ENCODE peak calls at places on chromosome 12, in seven cellular contexts. One of them, this sample, is unnamed.
A peak's percentile ranks its signal among the peaks of the same experiment; 100 is the strongest.

GRCh38 chr12:1977109-1977508 is 27.1 kb downstream of the DCP1B start:
- DNase-seq in AG09309: no peak
- DNase-seq in fibroblast of lung: no peak
- DNase-seq in PC-9: no peak
- DNase-seq in right atrium auricular region: no peak
- DNase-seq in CD8-positive, alpha-beta T cell: no peak
- DNase-seq in NT2/D1: no peak
- DNase-seq in this sample: no peak

GRCh38 chr12:4763549-4763948 is 43.3 kb downstream of the GALNT8 start:
- DNase-seq in AG09309: no peak
- DNase-seq in fibroblast of lung: no peak
- DNase-seq in PC-9: no peak
- DNase-seq in right atrium auricular region: no peak
- DNase-seq in CD8-positive, alpha-beta T cell: peak; percentile 24
- DNase-seq in NT2/D1: peak; percentile 86
- DNase-seq in this sample: no peak

GRCh38 chr12:121711925-121712461 is 559 bp upstream of the TMEM120B start:
- DNase-seq in AG09309: no peak
- DNase-seq in fibroblast of lung: peak; percentile 31
- DNase-seq in PC-9: no peak
- DNase-seq in right atrium auricular region: peak; percentile 62
- DNase-seq in CD8-positive, alpha-beta T cell: no peak
- DNase-seq in NT2/D1: no peak
- DNase-seq in this sample: no peak

GRCh38 chr12:119036878-119037493 is 55.6 kb downstream of the SRRM4 start:
- DNase-seq in AG09309: no peak
- DNase-seq in fibroblast of lung: no peak
- DNase-seq in PC-9: peak; percentile 6
- DNase-seq in right atrium auricular region: no peak
- DNase-seq in CD8-positive, alpha-beta T cell: no peak
- DNase-seq in NT2/D1: peak; percentile 23
- DNase-seq in this sample: no peak

GRCh38 chr12:67982165-67982563 is 7.1 kb upstream of the IFNG-AS1 start:
- DNase-seq in AG09309: no peak
- DNase-seq in fibroblast of lung: peak; percentile 39
- DNase-seq in PC-9: no peak
- DNase-seq in right atrium auricular region: no peak
- DNase-seq in CD8-positive, alpha-beta T cell: no peak
- DNase-seq in NT2/D1: no peak
- DNase-seq in this sample: no peak

GRCh38 chr12:3097836-3098235 is 20.7 kb downstream of the TSPAN9 start:
- DNase-seq in AG09309: no peak
- DNase-seq in fibroblast of lung: no peak
- DNase-seq in PC-9: no peak
- DNase-seq in right atrium auricular region: no peak
- DNase-seq in CD8-positive, alpha-beta T cell: no peak
- DNase-seq in NT2/D1: no peak
- DNase-seq in this sample: no peak

GRCh38 chr12:98578392-98578791 is 15.1 kb upstream of the SLC25A3 start:
- DNase-seq in AG09309: no peak
- DNase-seq in fibroblast of lung: no peak
- DNase-seq in PC-9: no peak
- DNase-seq in right atrium auricular region: no peak
- DNase-seq in CD8-positive, alpha-beta T cell: no peak
- DNase-seq in NT2/D1: no peak
- DNase-seq in this sample: no peak

GRCh38 chr12:30818562-30818961 is 63.8 kb upstream of the CAPRIN2 start:
- DNase-seq in AG09309: no peak
- DNase-seq in fibroblast of lung: no peak
- DNase-seq in PC-9: no peak
- DNase-seq in right atrium auricular region: peak; percentile 23
- DNase-seq in CD8-positive, alpha-beta T cell: no peak
- DNase-seq in NT2/D1: no peak
- DNase-seq in this sample: no peak

GRCh38 chr12:114649585-114649984 is 34.4 kb downstream of the TBX3 start:
- DNase-seq in AG09309: no peak
- DNase-seq in fibroblast of lung: no peak
- DNase-seq in PC-9: no peak
- DNase-seq in right atrium auricular region: no peak
- DNase-seq in CD8-positive, alpha-beta T cell: no peak
- DNase-seq in NT2/D1: no peak
- DNase-seq in this sample: no peak

GRCh38 chr12:56333197-56333678 is 562 bp downstream of the PAN2 start:
- DNase-seq in AG09309: no peak
- DNase-seq in fibroblast of lung: peak; percentile 70
- DNase-seq in PC-9: no peak
- DNase-seq in right atrium auricular region: no peak
- DNase-seq in CD8-positive, alpha-beta T cell: no peak
- DNase-seq in NT2/D1: no peak
- DNase-seq in this sample: no peak

GRCh38 chr12:109944975-109945374 is 44.9 kb downstream of the TCHP start:
- DNase-seq in AG09309: no peak
- DNase-seq in fibroblast of lung: peak; percentile 48
- DNase-seq in PC-9: no peak
- DNase-seq in right atrium auricular region: no peak
- DNase-seq in CD8-positive, alpha-beta T cell: no peak
- DNase-seq in NT2/D1: peak; percentile 79
- DNase-seq in this sample: no peak

GRCh38 chr12:111942557-111942956 is 70.4 kb downstream of the TMEM116 start:
- DNase-seq in AG09309: peak; percentile 35
- DNase-seq in fibroblast of lung: peak; percentile 78
- DNase-seq in PC-9: no peak
- DNase-seq in right atrium auricular region: no peak
- DNase-seq in CD8-positive, alpha-beta T cell: no peak
- DNase-seq in NT2/D1: no peak
- DNase-seq in this sample: peak; percentile 23

GRCh38 chr12:108313236-108313608 is 25.9 kb downstream of the CMKLR1 start:
- DNase-seq in AG09309: no peak
- DNase-seq in fibroblast of lung: no peak
- DNase-seq in PC-9: no peak
- DNase-seq in right atrium auricular region: no peak
- DNase-seq in CD8-positive, alpha-beta T cell: no peak
- DNase-seq in NT2/D1: no peak
- DNase-seq in this sample: no peak

GRCh38 chr12:121949643-121950397 is 31.4 kb downstream of the CFAP251 start:
- DNase-seq in AG09309: peak; percentile 63
- DNase-seq in fibroblast of lung: peak; percentile 95
- DNase-seq in PC-9: no peak
- DNase-seq in right atrium auricular region: no peak
- DNase-seq in CD8-positive, alpha-beta T cell: no peak
- DNase-seq in NT2/D1: no peak
- DNase-seq in this sample: peak; percentile 68

GRCh38 chr12:7859552-7859951 is 13.2 kb downstream of the SLC2A14 start:
- DNase-seq in AG09309: peak; percentile 21
- DNase-seq in fibroblast of lung: peak; percentile 91
- DNase-seq in PC-9: no peak
- DNase-seq in right atrium auricular region: no peak
- DNase-seq in CD8-positive, alpha-beta T cell: no peak
- DNase-seq in NT2/D1: no peak
- DNase-seq in this sample: no peak

GRCh38 chr12:52615912-52616311 is 2.4 kb downstream of the KRT73 start:
- DNase-seq in AG09309: no peak
- DNase-seq in fibroblast of lung: no peak
- DNase-seq in PC-9: no peak
- DNase-seq in right atrium auricular region: peak; percentile 28
- DNase-seq in CD8-positive, alpha-beta T cell: no peak
- DNase-seq in NT2/D1: no peak
- DNase-seq in this sample: no peak

GRCh38 chr12:8156845-8157244 is at the start of gene ZNF705A:
- DNase-seq in AG09309: no peak
- DNase-seq in fibroblast of lung: peak; percentile 89
- DNase-seq in PC-9: no peak
- DNase-seq in right atrium auricular region: no peak
- DNase-seq in CD8-positive, alpha-beta T cell: no peak
- DNase-seq in NT2/D1: no peak
- DNase-seq in this sample: peak; percentile 40

DNA sequence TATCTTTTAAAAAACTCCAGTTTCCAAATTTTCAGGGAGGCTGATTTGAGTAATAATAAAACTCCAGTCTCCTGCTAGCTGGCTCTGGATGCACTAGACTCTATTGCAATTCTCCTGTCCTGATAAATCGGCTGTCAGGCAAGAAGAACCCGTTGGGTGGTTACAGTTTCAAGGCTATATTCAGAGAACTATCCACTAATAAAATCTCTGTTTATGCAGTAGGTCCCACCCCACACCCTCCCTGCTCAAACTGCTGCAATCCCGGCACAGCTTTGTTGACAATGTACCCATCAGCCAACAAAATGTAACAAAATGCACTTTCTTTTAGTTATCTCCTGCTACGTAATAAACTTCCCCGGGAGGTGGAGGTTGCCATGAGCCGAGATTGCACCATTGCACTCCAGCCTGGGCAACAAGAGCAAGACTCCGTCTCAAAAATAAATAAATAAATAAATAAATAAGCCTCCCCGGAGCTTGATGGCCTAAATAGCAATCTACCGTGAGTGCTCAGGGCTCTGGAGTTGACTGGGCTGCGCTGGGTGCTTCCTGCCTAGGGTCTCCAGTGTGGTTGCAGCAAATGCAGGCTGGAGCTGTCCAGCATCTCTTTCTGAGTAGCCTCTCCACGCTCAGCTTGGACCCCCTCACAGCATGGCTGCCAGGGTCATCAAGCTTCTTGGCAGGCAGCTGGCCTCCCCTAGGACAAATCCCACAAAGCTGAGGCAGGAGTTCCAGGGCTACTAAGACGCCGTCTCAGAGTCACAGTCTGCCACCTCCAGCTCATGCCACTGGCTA is 43.2 kb upstream of the FBRSL1 start:
- DNase-seq in AG09309: no peak
- DNase-seq in fibroblast of lung: no peak
- DNase-seq in PC-9: no peak
- DNase-seq in right atrium auricular region: no peak
- DNase-seq in CD8-positive, alpha-beta T cell: no peak
- DNase-seq in NT2/D1: no peak
- DNase-seq in this sample: no peak
- H3K4me3 ChIP-seq in AG09309: no peak overlapping the region
- H3K4me3 ChIP-seq in fibroblast of lung: no peak overlapping the region
- H3K4me3 ChIP-seq in PC-9: peak overlapping the region; percentile 69
- H3K4me3 ChIP-seq in right atrium auricular region: no peak overlapping the region
- H3K4me3 ChIP-seq in CD8-positive, alpha-beta T cell: no peak overlapping the region
- H3K4me3 ChIP-seq in NT2/D1: no peak overlapping the region
- H3K4me3 ChIP-seq in this sample: no peak overlapping the region

GRCh38 chr12:48175613-48176416 is 7.6 kb upstream of the CCDC184 start:
- DNase-seq in AG09309: no peak
- DNase-seq in fibroblast of lung: no peak
- DNase-seq in PC-9: no peak
- DNase-seq in right atrium auricular region: no peak
- DNase-seq in CD8-positive, alpha-beta T cell: no peak
- DNase-seq in NT2/D1: no peak
- DNase-seq in this sample: no peak
- H3K4me3 ChIP-seq in AG09309: no peak overlapping the region
- H3K4me3 ChIP-seq in fibroblast of lung: no peak overlapping the region
- H3K4me3 ChIP-seq in PC-9: no peak overlapping the region
- H3K4me3 ChIP-seq in right atrium auricular region: no peak overlapping the region
- H3K4me3 ChIP-seq in CD8-positive, alpha-beta T cell: no peak overlapping the region
- H3K4me3 ChIP-seq in NT2/D1: no peak overlapping the region
- H3K4me3 ChIP-seq in this sample: no peak overlapping the region

DNA sequence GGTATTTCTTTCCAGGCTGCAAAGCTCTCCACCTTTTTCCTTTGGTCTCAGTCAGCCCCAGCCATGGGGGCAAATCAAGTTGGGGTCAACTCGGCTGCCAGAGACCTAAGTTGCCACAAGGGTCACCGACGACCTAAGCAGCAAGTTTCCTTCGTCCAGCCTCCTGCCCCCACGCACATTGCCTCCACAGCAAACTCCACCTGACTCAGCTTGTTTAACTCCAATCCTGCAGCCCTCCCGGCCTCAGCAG is 767 bp upstream of the KCNMB4 start:
- DNase-seq in AG09309: no peak
- DNase-seq in fibroblast of lung: peak; percentile 20
- DNase-seq in PC-9: no peak
- DNase-seq in right atrium auricular region: no peak
- DNase-seq in CD8-positive, alpha-beta T cell: no peak
- DNase-seq in NT2/D1: no peak
- DNase-seq in this sample: no peak
- H3K4me3 ChIP-seq in AG09309: peak overlapping the region; percentile 55
- H3K4me3 ChIP-seq in fibroblast of lung: peak overlapping the region; percentile 58
- H3K4me3 ChIP-seq in PC-9: peak overlapping the region; percentile 66
- H3K4me3 ChIP-seq in right atrium auricular region: peak overlapping the region; percentile 86
- H3K4me3 ChIP-seq in CD8-positive, alpha-beta T cell: peak overlapping the region; percentile 61
- H3K4me3 ChIP-seq in NT2/D1: peak overlapping the region; percentile 80
- H3K4me3 ChIP-seq in this sample: peak overlapping the region; percentile 64

GRCh38 chr12:54357802-54358619 is 6.3 kb downstream of the GPR84 start:
- DNase-seq in AG09309: no peak
- DNase-seq in fibroblast of lung: peak; percentile 49
- DNase-seq in PC-9: no peak
- DNase-seq in right atrium auricular region: no peak
- DNase-seq in CD8-positive, alpha-beta T cell: peak; percentile 41
- DNase-seq in NT2/D1: no peak
- DNase-seq in this sample: no peak
- H3K4me3 ChIP-seq in AG09309: peak overlapping the region; percentile 78
- H3K4me3 ChIP-seq in fibroblast of lung: peak overlapping the region; percentile 66
- H3K4me3 ChIP-seq in PC-9: peak overlapping the region; percentile 85
- H3K4me3 ChIP-seq in right atrium auricular region: peak overlapping the region; percentile 67
- H3K4me3 ChIP-seq in CD8-positive, alpha-beta T cell: peak overlapping the region; percentile 97
- H3K4me3 ChIP-seq in NT2/D1: peak overlapping the region; percentile 66
- H3K4me3 ChIP-seq in this sample: peak overlapping the region; percentile 60

GRCh38 chr12:76866146-76866545 is 12.7 kb downstream of the CSRP2 start:
- DNase-seq in AG09309: no peak
- DNase-seq in fibroblast of lung: peak; percentile 62
- DNase-seq in PC-9: no peak
- DNase-seq in right atrium auricular region: no peak
- DNase-seq in CD8-positive, alpha-beta T cell: no peak
- DNase-seq in NT2/D1: no peak
- DNase-seq in this sample: no peak

GRCh38 chr12:76864791-76865400 is 13.9 kb downstream of the CSRP2 start:
- DNase-seq in AG09309: no peak
- DNase-seq in fibroblast of lung: peak; percentile 53
- DNase-seq in PC-9: no peak
- DNase-seq in right atrium auricular region: no peak
- DNase-seq in CD8-positive, alpha-beta T cell: no peak
- DNase-seq in NT2/D1: no peak
- DNase-seq in this sample: no peak

GRCh38 chr12:76863005-76863670 is 15.7 kb downstream of the CSRP2 start:
- DNase-seq in AG09309: peak; percentile 79
- DNase-seq in fibroblast of lung: peak; percentile 95
- DNase-seq in PC-9: no peak
- DNase-seq in right atrium auricular region: no peak
- DNase-seq in CD8-positive, alpha-beta T cell: no peak
- DNase-seq in NT2/D1: no peak
- DNase-seq in this sample: peak; percentile 71

GRCh38 chr12:76866726-76867125 is 12.1 kb downstream of the CSRP2 start:
- DNase-seq in AG09309: peak; percentile 43
- DNase-seq in fibroblast of lung: peak; percentile 84
- DNase-seq in PC-9: no peak
- DNase-seq in right atrium auricular region: no peak
- DNase-seq in CD8-positive, alpha-beta T cell: no peak
- DNase-seq in NT2/D1: no peak
- DNase-seq in this sample: peak; percentile 80

GRCh38 chr12:76863811-76864210 is 15.0 kb downstream of the CSRP2 start:
- DNase-seq in AG09309: no peak
- DNase-seq in fibroblast of lung: peak; percentile 52
- DNase-seq in PC-9: no peak
- DNase-seq in right atrium auricular region: no peak
- DNase-seq in CD8-positive, alpha-beta T cell: no peak
- DNase-seq in NT2/D1: no peak
- DNase-seq in this sample: no peak
- H3K4me3 ChIP-seq in AG09309: no peak overlapping the region
- H3K4me3 ChIP-seq in fibroblast of lung: no peak overlapping the region
- H3K4me3 ChIP-seq in PC-9: no peak overlapping the region
- H3K4me3 ChIP-seq in right atrium auricular region: no peak overlapping the region
- H3K4me3 ChIP-seq in CD8-positive, alpha-beta T cell: no peak overlapping the region
- H3K4me3 ChIP-seq in NT2/D1: no peak overlapping the region
- H3K4me3 ChIP-seq in this sample: no peak overlapping the region

GRCh38 chr12:12791756-12792346 is 6.4 kb downstream of the APOLD1 start:
- DNase-seq in AG09309: no peak
- DNase-seq in fibroblast of lung: peak; percentile 70
- DNase-seq in PC-9: no peak
- DNase-seq in right atrium auricular region: no peak
- DNase-seq in CD8-positive, alpha-beta T cell: no peak
- DNase-seq in NT2/D1: no peak
- DNase-seq in this sample: peak; percentile 71
- H3K4me3 ChIP-seq in AG09309: no peak overlapping the region
- H3K4me3 ChIP-seq in fibroblast of lung: no peak overlapping the region
- H3K4me3 ChIP-seq in PC-9: no peak overlapping the region
- H3K4me3 ChIP-seq in right atrium auricular region: peak overlapping the region; percentile 25
- H3K4me3 ChIP-seq in CD8-positive, alpha-beta T cell: no peak overlapping the region
- H3K4me3 ChIP-seq in NT2/D1: no peak overlapping the region
- H3K4me3 ChIP-seq in this sample: peak overlapping the region; percentile 14

This sample was measured in astrocyte of the cerebellum.